ENCODE peak calls at places on chromosome 11, in six cellular contexts. One of them, this sample, is unnamed.

GRCh38 chr11:2268911-2269600 is 1.3 kb downstream of the ASCL2 start:
- DNase-seq in A549: no peak
- DNase-seq in K562: peak; percentile 84
- DNase-seq in endothelial cell of umbilical vein: no peak
- DNase-seq in HepG2: peak; percentile 64
- DNase-seq in GM12878: no peak
- DNase-seq in this sample: peak; percentile 95

GRCh38 chr11:134802116-134802515 is 390.1 kb upstream of the B3GAT1 start:
- DNase-seq in A549: no peak
- DNase-seq in K562: no peak
- DNase-seq in endothelial cell of umbilical vein: no peak
- DNase-seq in HepG2: no peak
- DNase-seq in GM12878: no peak
- DNase-seq in this sample: no peak

GRCh38 chr11:31246451-31247165 is 122.9 kb downstream of the DCDC1 start:
- DNase-seq in A549: no peak
- DNase-seq in K562: no peak
- DNase-seq in endothelial cell of umbilical vein: no peak
- DNase-seq in HepG2: no peak
- DNase-seq in GM12878: no peak
- DNase-seq in this sample: no peak

GRCh38 chr11:91248199-91248807 is 976.3 kb upstream of the FAT3 start:
- DNase-seq in A549: peak; percentile 57
- DNase-seq in K562: no peak
- DNase-seq in endothelial cell of umbilical vein: peak; percentile 56
- DNase-seq in HepG2: peak; percentile 28
- DNase-seq in GM12878: no peak
- DNase-seq in this sample: peak; percentile 54

GRCh38 chr11:32905028-32905667 is 12.5 kb downstream of the QSER1 start:
- DNase-seq in A549: no peak
- DNase-seq in K562: no peak
- DNase-seq in endothelial cell of umbilical vein: no peak
- DNase-seq in HepG2: no peak
- DNase-seq in GM12878: no peak
- DNase-seq in this sample: no peak

GRCh38 chr11:103397369-103397768 is 288.1 kb downstream of the DYNC2H1 start:
- DNase-seq in A549: no peak
- DNase-seq in K562: no peak
- DNase-seq in endothelial cell of umbilical vein: no peak
- DNase-seq in HepG2: no peak
- DNase-seq in GM12878: no peak
- DNase-seq in this sample: no peak

GRCh38 chr11:20337526-20338154 is 25.9 kb upstream of the HTATIP2 start:
- DNase-seq in A549: peak; percentile 42
- DNase-seq in K562: no peak
- DNase-seq in endothelial cell of umbilical vein: peak; percentile 43
- DNase-seq in HepG2: peak; percentile 18
- DNase-seq in GM12878: no peak
- DNase-seq in this sample: peak; percentile 43

GRCh38 chr11:28284206-28284605 is 176.0 kb downstream of the METTL15 start:
- DNase-seq in A549: no peak
- DNase-seq in K562: no peak
- DNase-seq in endothelial cell of umbilical vein: no peak
- DNase-seq in HepG2: no peak
- DNase-seq in GM12878: no peak
- DNase-seq in this sample: no peak

GRCh38 chr11:3134218-3134621 is 30.9 kb downstream of the OSBPL5 start:
- DNase-seq in A549: no peak
- DNase-seq in K562: no peak
- DNase-seq in endothelial cell of umbilical vein: no peak
- DNase-seq in HepG2: no peak
- DNase-seq in GM12878: no peak
- DNase-seq in this sample: no peak

GRCh38 chr11:119482561-119483001 is 59.6 kb upstream of the THY1 start:
- DNase-seq in A549: no peak
- DNase-seq in K562: no peak
- DNase-seq in endothelial cell of umbilical vein: no peak
- DNase-seq in HepG2: no peak
- DNase-seq in GM12878: no peak
- DNase-seq in this sample: no peak

GRCh38 chr11:119483341-119483880 is 60.4 kb upstream of the THY1 start:
- DNase-seq in A549: no peak
- DNase-seq in K562: no peak
- DNase-seq in endothelial cell of umbilical vein: no peak
- DNase-seq in HepG2: no peak
- DNase-seq in GM12878: no peak
- DNase-seq in this sample: no peak

GRCh38 chr11:119481021-119481666 is 58.2 kb upstream of the THY1 start:
- DNase-seq in A549: peak; percentile 86
- DNase-seq in K562: peak; percentile 90
- DNase-seq in endothelial cell of umbilical vein: peak; percentile 60
- DNase-seq in HepG2: peak; percentile 99
- DNase-seq in GM12878: peak; percentile 31
- DNase-seq in this sample: peak; percentile 98

GRCh38 chr11:119480375-119481020 is 57.5 kb upstream of the THY1 start:
- DNase-seq in A549: no peak
- DNase-seq in K562: no peak
- DNase-seq in endothelial cell of umbilical vein: no peak
- DNase-seq in HepG2: no peak
- DNase-seq in GM12878: no peak
- DNase-seq in this sample: no peak

DNA sequence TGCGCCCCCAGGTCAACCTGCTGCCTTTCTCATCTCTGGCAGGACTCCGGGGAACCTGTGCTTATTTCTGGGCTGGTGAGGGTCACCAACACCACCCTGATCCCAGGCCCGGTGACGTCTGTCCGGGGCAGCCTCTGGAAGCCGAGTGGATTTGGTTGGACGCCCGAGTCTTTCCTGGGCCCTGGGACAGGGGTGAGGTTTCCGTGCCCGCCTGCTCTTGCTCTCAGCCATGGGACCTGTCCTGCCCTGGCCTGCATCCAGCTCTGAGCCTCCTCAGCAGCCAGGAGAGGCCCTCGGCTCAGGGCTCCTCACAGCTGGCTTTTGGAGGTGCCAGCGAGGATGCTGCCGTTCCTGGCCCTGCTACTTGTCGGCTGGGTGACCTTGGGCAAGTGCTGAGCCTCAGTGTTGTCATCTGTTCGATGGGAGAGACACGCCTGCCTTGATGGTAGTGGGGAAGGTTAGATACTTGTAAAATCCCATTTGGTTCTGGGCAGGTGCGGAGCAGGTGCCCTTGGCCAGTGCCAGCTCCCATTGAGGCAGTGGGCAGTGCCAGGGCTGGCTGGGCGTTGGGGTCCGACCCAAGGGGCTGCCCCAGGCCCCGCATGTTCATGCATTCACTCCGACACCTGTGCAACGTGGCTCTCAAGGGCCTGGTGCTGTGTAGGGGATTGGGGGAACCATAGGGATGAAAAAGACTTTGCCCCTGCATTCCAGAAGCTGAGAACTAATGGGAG is 58.9 kb upstream of the THY1 start:
- DNase-seq in A549: no peak
- DNase-seq in K562: no peak
- DNase-seq in endothelial cell of umbilical vein: no peak
- DNase-seq in HepG2: no peak
- DNase-seq in GM12878: no peak
- DNase-seq in this sample: no peak
- H3K4me3 ChIP-seq in A549: no peak overlapping the region
- H3K4me3 ChIP-seq in K562: no peak overlapping the region
- H3K4me3 ChIP-seq in endothelial cell of umbilical vein: no peak overlapping the region
- H3K4me3 ChIP-seq in HepG2: no peak overlapping the region
- H3K4me3 ChIP-seq in GM12878: no peak overlapping the region
- H3K4me3 ChIP-seq in this sample: no peak overlapping the region

GRCh38 chr11:83319346-83319745 is 33.2 kb upstream of the CCDC90B start:
- DNase-seq in A549: no peak
- DNase-seq in K562: no peak
- DNase-seq in endothelial cell of umbilical vein: no peak
- DNase-seq in HepG2: no peak
- DNase-seq in GM12878: no peak
- DNase-seq in this sample: no peak
- TF ChIP-seq MAX in A549: no peak
- TF ChIP-seq MAX in K562: no peak
- TF ChIP-seq MAX in endothelial cell of umbilical vein: no peak
- TF ChIP-seq MAX in HepG2: no peak
- TF ChIP-seq MAX in GM12878: no peak
- TF ChIP-seq MAX in this sample: no peak

GRCh38 chr11:12060385-12060980 is 49.9 kb upstream of the MICAL2 start:
- DNase-seq in A549: no peak
- DNase-seq in K562: no peak
- DNase-seq in endothelial cell of umbilical vein: no peak
- DNase-seq in HepG2: no peak
- DNase-seq in GM12878: no peak
- DNase-seq in this sample: no peak
- TF ChIP-seq MYC in A549: no peak
- TF ChIP-seq MYC in K562: no peak
- TF ChIP-seq MYC in endothelial cell of umbilical vein: no peak
- TF ChIP-seq MYC in HepG2: no peak
- TF ChIP-seq MYC in GM12878: no peak
- TF ChIP-seq MYC in this sample: no peak

GRCh38 chr11:45079943-45080719 is 66.3 kb upstream of the PRDM11 start:
- DNase-seq in A549: no peak
- DNase-seq in K562: no peak
- DNase-seq in endothelial cell of umbilical vein: no peak
- DNase-seq in HepG2: no peak
- DNase-seq in GM12878: no peak
- DNase-seq in this sample: peak; percentile 93
- H3K4me3 ChIP-seq in A549: no peak overlapping the region
- H3K4me3 ChIP-seq in K562: no peak overlapping the region
- H3K4me3 ChIP-seq in endothelial cell of umbilical vein: no peak overlapping the region
- H3K4me3 ChIP-seq in HepG2: no peak overlapping the region
- H3K4me3 ChIP-seq in GM12878: no peak overlapping the region
- H3K4me3 ChIP-seq in this sample: no peak overlapping the region

DNA sequence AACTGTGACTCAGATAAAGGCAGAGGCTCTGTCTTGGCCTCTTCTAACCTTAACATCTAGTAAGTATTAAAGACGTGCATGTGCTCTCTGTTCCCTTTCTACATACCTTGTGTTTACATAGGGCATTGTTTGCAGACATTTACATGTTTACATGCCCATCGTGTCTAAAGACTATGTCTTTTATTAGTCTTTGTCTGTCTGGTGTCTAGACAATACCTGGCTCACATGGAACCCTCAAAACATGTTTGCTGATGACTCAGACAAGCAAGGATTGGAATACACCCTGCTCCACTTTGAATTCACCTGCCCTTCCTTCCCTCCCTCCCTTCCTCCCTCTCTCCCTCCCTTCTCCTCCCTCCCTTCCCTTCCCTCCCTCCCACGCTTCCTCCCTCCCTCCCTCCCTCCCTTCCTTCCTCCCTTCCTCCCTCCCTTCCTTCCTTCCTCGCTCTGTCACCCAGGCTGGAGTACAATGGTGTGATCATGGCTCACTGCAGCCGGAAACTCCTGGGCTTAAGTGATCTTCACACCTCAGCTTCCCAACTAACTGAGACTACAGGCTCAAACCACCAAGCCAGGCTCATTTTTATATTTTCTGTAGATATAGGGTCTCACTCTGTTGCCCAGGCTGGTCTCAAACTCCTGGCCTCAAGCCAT is 23.7 kb upstream of the SORL1-AS1 start:
- DNase-seq in A549: peak; percentile 11
- DNase-seq in K562: no peak
- DNase-seq in endothelial cell of umbilical vein: no peak
- DNase-seq in HepG2: peak; percentile 83
- DNase-seq in GM12878: no peak
- DNase-seq in this sample: no peak
- TF ChIP-seq MAX in A549: no peak
- TF ChIP-seq MAX in K562: no peak
- TF ChIP-seq MAX in endothelial cell of umbilical vein: no peak
- TF ChIP-seq MAX in HepG2: no peak
- TF ChIP-seq MAX in GM12878: no peak
- TF ChIP-seq MAX in this sample: no peak

GRCh38 chr11:13260196-13260962 is 17.2 kb upstream of the BMAL1 start:
- DNase-seq in A549: no peak
- DNase-seq in K562: no peak
- DNase-seq in endothelial cell of umbilical vein: no peak
- DNase-seq in HepG2: no peak
- DNase-seq in GM12878: no peak
- DNase-seq in this sample: no peak
- TF ChIP-seq MYC in A549: no peak
- TF ChIP-seq MYC in K562: no peak
- TF ChIP-seq MYC in endothelial cell of umbilical vein: no peak
- TF ChIP-seq MYC in HepG2: no peak
- TF ChIP-seq MYC in GM12878: no peak
- TF ChIP-seq MYC in this sample: no peak

DNA sequence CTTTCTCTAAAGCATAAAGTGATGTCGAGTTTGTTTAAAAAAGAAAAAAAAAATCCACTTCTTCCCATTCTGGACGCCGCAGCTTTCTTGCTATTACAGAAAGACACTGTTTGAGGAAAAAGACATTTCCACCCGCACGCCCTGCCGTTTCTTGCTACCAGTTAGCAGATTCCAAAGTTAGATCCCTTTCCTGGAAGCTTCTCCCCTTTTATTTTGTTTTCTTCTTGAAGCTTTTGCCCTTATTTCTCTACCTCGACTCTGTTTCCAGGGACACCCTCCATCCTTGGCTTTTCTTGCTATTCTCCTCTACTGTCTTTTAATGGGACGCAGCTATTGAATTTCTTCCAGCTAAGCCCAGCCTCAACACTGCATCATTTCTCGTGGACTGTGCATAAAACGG is 1.5 kb downstream of the GRIA4 start:
- DNase-seq in A549: no peak
- DNase-seq in K562: no peak
- DNase-seq in endothelial cell of umbilical vein: peak; percentile 5
- DNase-seq in HepG2: no peak
- DNase-seq in GM12878: no peak
- DNase-seq in this sample: no peak
- H3K4me3 ChIP-seq in A549: no peak overlapping the region
- H3K4me3 ChIP-seq in K562: no peak overlapping the region
- H3K4me3 ChIP-seq in endothelial cell of umbilical vein: no peak overlapping the region
- H3K4me3 ChIP-seq in HepG2: no peak overlapping the region
- H3K4me3 ChIP-seq in GM12878: no peak overlapping the region
- H3K4me3 ChIP-seq in this sample: no peak overlapping the region

GRCh38 chr11:70778828-70779365 is 380.6 kb downstream of the CTTN start:
- DNase-seq in A549: no peak
- DNase-seq in K562: no peak
- DNase-seq in endothelial cell of umbilical vein: no peak
- DNase-seq in HepG2: no peak
- DNase-seq in GM12878: no peak
- DNase-seq in this sample: no peak
- TF ChIP-seq MAX in A549: no peak
- TF ChIP-seq MAX in K562: no peak
- TF ChIP-seq MAX in endothelial cell of umbilical vein: no peak
- TF ChIP-seq MAX in HepG2: no peak
- TF ChIP-seq MAX in GM12878: no peak
- TF ChIP-seq MAX in this sample: no peak

GRCh38 chr11:75765116-75765515 is 3.5 kb upstream of the DGAT2 start:
- DNase-seq in A549: no peak
- DNase-seq in K562: no peak
- DNase-seq in endothelial cell of umbilical vein: no peak
- DNase-seq in HepG2: no peak
- DNase-seq in GM12878: no peak
- DNase-seq in this sample: no peak
- TF ChIP-seq MYC in A549: no peak
- TF ChIP-seq MYC in K562: no peak
- TF ChIP-seq MYC in endothelial cell of umbilical vein: no peak
- TF ChIP-seq MYC in HepG2: no peak
- TF ChIP-seq MYC in GM12878: no peak
- TF ChIP-seq MYC in this sample: no peak